ENCODE peak calls at places on chromosomes 3 and 15, in seven cellular contexts. One of them, this sample, is unnamed.

GRCh38 chr3:8529197-8529637 is 27.6 kb downstream of the LMCD1 start:
- DNase-seq in GM04504: peak
- DNase-seq in OCI-M1: no peak
- DNase-seq in dermis microvascular lymphatic vessel endothelial cell: no peak
- DNase-seq in H7: no peak
- DNase-seq in stimulated activated naive CD8-positive, alpha-beta T cell treated with anti-CD3 and anti-CD28 coated beads, Interleukin-15, Interleukin-2, amounts not matched to agents 100 U/mL and 50 U/mL, for 24 hours: no peak
- DNase-seq in HT-29: no peak
- DNase-seq in this sample: no peak

GRCh38 chr15:77568960-77569646 is 63.6 kb downstream of the LINGO1 start:
- DNase-seq in HT-29: no peak
- DNase-seq in OCI-M1: peak
- DNase-seq in H7: no peak
- DNase-seq in dermis microvascular lymphatic vessel endothelial cell: no peak
- DNase-seq in stimulated activated naive CD8-positive, alpha-beta T cell treated with anti-CD3 and anti-CD28 coated beads, Interleukin-15, Interleukin-2, amounts not matched to agents 100 U/mL and 50 U/mL, for 24 hours: no peak
- DNase-seq in GM04504: no peak
- DNase-seq in this sample: no peak

GRCh38 chr3:161266731-161267150 is 45.6 kb downstream of the NMD3 start:
- DNase-seq in GM04504: peak
- DNase-seq in stimulated activated naive CD8-positive, alpha-beta T cell treated with anti-CD3 and anti-CD28 coated beads, Interleukin-15, Interleukin-2, amounts not matched to agents 100 U/mL and 50 U/mL, for 24 hours: no peak
- DNase-seq in HT-29: peak
- DNase-seq in dermis microvascular lymphatic vessel endothelial cell: peak
- DNase-seq in H7: no peak
- DNase-seq in OCI-M1: no peak
- DNase-seq in this sample: no peak

GRCh38 chr15:79432345-79433311 is 492 bp downstream of the MINAR1 start:
- DNase-seq in HT-29: no peak
- DNase-seq in dermis microvascular lymphatic vessel endothelial cell: no peak
- DNase-seq in GM04504: no peak
- DNase-seq in stimulated activated naive CD8-positive, alpha-beta T cell treated with anti-CD3 and anti-CD28 coated beads, Interleukin-15, Interleukin-2, amounts not matched to agents 100 U/mL and 50 U/mL, for 24 hours: no peak
- DNase-seq in OCI-M1: no peak
- DNase-seq in H7: peak
- DNase-seq in this sample: no peak

GRCh38 chr15:50107591-50108408 is 11.2 kb downstream of the ATP8B4 start:
- DNase-seq in GM04504: no peak
- DNase-seq in dermis microvascular lymphatic vessel endothelial cell: no peak
- DNase-seq in stimulated activated naive CD8-positive, alpha-beta T cell treated with anti-CD3 and anti-CD28 coated beads, Interleukin-15, Interleukin-2, amounts not matched to agents 100 U/mL and 50 U/mL, for 24 hours: no peak
- DNase-seq in OCI-M1: peak
- DNase-seq in HT-29: no peak
- DNase-seq in H7: no peak
- DNase-seq in this sample: peak

GRCh38 chr15:50562735-50563640 is 16.5 kb upstream of the USP50 start:
- DNase-seq in GM04504: no peak
- DNase-seq in HT-29: no peak
- DNase-seq in dermis microvascular lymphatic vessel endothelial cell: no peak
- DNase-seq in OCI-M1: no peak
- DNase-seq in stimulated activated naive CD8-positive, alpha-beta T cell treated with anti-CD3 and anti-CD28 coated beads, Interleukin-15, Interleukin-2, amounts not matched to agents 100 U/mL and 50 U/mL, for 24 hours: no peak
- DNase-seq in H7: no peak
- DNase-seq in this sample: no peak

GRCh38 chr3:98952404-98952803 is 50.9 kb upstream of the DCBLD2 start:
- DNase-seq in GM04504: no peak
- DNase-seq in OCI-M1: no peak
- DNase-seq in HT-29: no peak
- DNase-seq in H7: no peak
- DNase-seq in stimulated activated naive CD8-positive, alpha-beta T cell treated with anti-CD3 and anti-CD28 coated beads, Interleukin-15, Interleukin-2, amounts not matched to agents 100 U/mL and 50 U/mL, for 24 hours: no peak
- DNase-seq in dermis microvascular lymphatic vessel endothelial cell: no peak
- DNase-seq in this sample: no peak

GRCh38 chr15:82129769-82130168 is 84.0 kb upstream of the MEX3B start:
- DNase-seq in OCI-M1: no peak
- DNase-seq in stimulated activated naive CD8-positive, alpha-beta T cell treated with anti-CD3 and anti-CD28 coated beads, Interleukin-15, Interleukin-2, amounts not matched to agents 100 U/mL and 50 U/mL, for 24 hours: no peak
- DNase-seq in H7: no peak
- DNase-seq in GM04504: peak
- DNase-seq in HT-29: no peak
- DNase-seq in dermis microvascular lymphatic vessel endothelial cell: no peak
- DNase-seq in this sample: no peak

GRCh38 chr15:58453931-58454793 is 22.4 kb downstream of the LIPC start:
- DNase-seq in GM04504: no peak
- DNase-seq in HT-29: no peak
- DNase-seq in OCI-M1: peak
- DNase-seq in stimulated activated naive CD8-positive, alpha-beta T cell treated with anti-CD3 and anti-CD28 coated beads, Interleukin-15, Interleukin-2, amounts not matched to agents 100 U/mL and 50 U/mL, for 24 hours: peak
- DNase-seq in H7: no peak
- DNase-seq in dermis microvascular lymphatic vessel endothelial cell: no peak
- DNase-seq in this sample: no peak

GRCh38 chr15:51759557-51760070 is 8.2 kb downstream of the TMOD2 start:
- DNase-seq in OCI-M1: peak
- DNase-seq in GM04504: peak
- DNase-seq in dermis microvascular lymphatic vessel endothelial cell: no peak
- DNase-seq in HT-29: no peak
- DNase-seq in H7: peak
- DNase-seq in stimulated activated naive CD8-positive, alpha-beta T cell treated with anti-CD3 and anti-CD28 coated beads, Interleukin-15, Interleukin-2, amounts not matched to agents 100 U/mL and 50 U/mL, for 24 hours: no peak
- DNase-seq in this sample: peak

GRCh38 chr15:39925112-39925830 is 5.2 kb upstream of the GPR176 start:
- DNase-seq in stimulated activated naive CD8-positive, alpha-beta T cell treated with anti-CD3 and anti-CD28 coated beads, Interleukin-15, Interleukin-2, amounts not matched to agents 100 U/mL and 50 U/mL, for 24 hours: no peak
- DNase-seq in HT-29: peak
- DNase-seq in GM04504: no peak
- DNase-seq in dermis microvascular lymphatic vessel endothelial cell: no peak
- DNase-seq in OCI-M1: peak
- DNase-seq in H7: peak
- DNase-seq in this sample: no peak

GRCh38 chr15:100879046-100879445 is 585 bp upstream of the ALDH1A3 start:
- DNase-seq in OCI-M1: no peak
- DNase-seq in GM04504: no peak
- DNase-seq in HT-29: peak
- DNase-seq in stimulated activated naive CD8-positive, alpha-beta T cell treated with anti-CD3 and anti-CD28 coated beads, Interleukin-15, Interleukin-2, amounts not matched to agents 100 U/mL and 50 U/mL, for 24 hours: no peak
- DNase-seq in H7: peak
- DNase-seq in dermis microvascular lymphatic vessel endothelial cell: no peak
- DNase-seq in this sample: no peak

GRCh38 chr3:159604151-159604581 is 384.5 kb upstream of the IL12A start:
- DNase-seq in dermis microvascular lymphatic vessel endothelial cell: no peak
- DNase-seq in OCI-M1: no peak
- DNase-seq in H7: no peak
- DNase-seq in HT-29: no peak
- DNase-seq in GM04504: no peak
- DNase-seq in stimulated activated naive CD8-positive, alpha-beta T cell treated with anti-CD3 and anti-CD28 coated beads, Interleukin-15, Interleukin-2, amounts not matched to agents 100 U/mL and 50 U/mL, for 24 hours: no peak
- DNase-seq in this sample: no peak

GRCh38 chr3:13461169-13462124 is 18.7 kb upstream of the HDAC11 start:
- DNase-seq in H7: peak
- DNase-seq in dermis microvascular lymphatic vessel endothelial cell: peak
- DNase-seq in GM04504: no peak
- DNase-seq in stimulated activated naive CD8-positive, alpha-beta T cell treated with anti-CD3 and anti-CD28 coated beads, Interleukin-15, Interleukin-2, amounts not matched to agents 100 U/mL and 50 U/mL, for 24 hours: peak
- DNase-seq in OCI-M1: peak
- DNase-seq in HT-29: peak
- DNase-seq in this sample: no peak

GRCh38 chr3:66405701-66406091 is 95.1 kb downstream of the LRIG1 start:
- DNase-seq in stimulated activated naive CD8-positive, alpha-beta T cell treated with anti-CD3 and anti-CD28 coated beads, Interleukin-15, Interleukin-2, amounts not matched to agents 100 U/mL and 50 U/mL, for 24 hours: no peak
- DNase-seq in OCI-M1: no peak
- DNase-seq in dermis microvascular lymphatic vessel endothelial cell: no peak
- DNase-seq in GM04504: peak
- DNase-seq in HT-29: no peak
- DNase-seq in H7: no peak
- DNase-seq in this sample: peak

GRCh38 chr3:123993818-123994217 is 1.9 kb upstream of the ROPN1 start:
- DNase-seq in GM04504: no peak
- DNase-seq in OCI-M1: no peak
- DNase-seq in HT-29: no peak
- DNase-seq in H7: no peak
- DNase-seq in stimulated activated naive CD8-positive, alpha-beta T cell treated with anti-CD3 and anti-CD28 coated beads, Interleukin-15, Interleukin-2, amounts not matched to agents 100 U/mL and 50 U/mL, for 24 hours: no peak
- DNase-seq in dermis microvascular lymphatic vessel endothelial cell: no peak
- DNase-seq in this sample: no peak

GRCh38 chr15:98690272-98690671 is 41.9 kb downstream of the IGF1R start:
- DNase-seq in HT-29: no peak
- DNase-seq in stimulated activated naive CD8-positive, alpha-beta T cell treated with anti-CD3 and anti-CD28 coated beads, Interleukin-15, Interleukin-2, amounts not matched to agents 100 U/mL and 50 U/mL, for 24 hours: no peak
- DNase-seq in GM04504: no peak
- DNase-seq in dermis microvascular lymphatic vessel endothelial cell: no peak
- DNase-seq in OCI-M1: no peak
- DNase-seq in H7: no peak
- DNase-seq in this sample: no peak

GRCh38 chr15:70416851-70417250 is 319.1 kb upstream of the TLE3 start:
- DNase-seq in H7: no peak
- DNase-seq in dermis microvascular lymphatic vessel endothelial cell: no peak
- DNase-seq in OCI-M1: no peak
- DNase-seq in GM04504: no peak
- DNase-seq in stimulated activated naive CD8-positive, alpha-beta T cell treated with anti-CD3 and anti-CD28 coated beads, Interleukin-15, Interleukin-2, amounts not matched to agents 100 U/mL and 50 U/mL, for 24 hours: no peak
- DNase-seq in HT-29: no peak
- DNase-seq in this sample: no peak

GRCh38 chr3:25178627-25179026 is 249.4 kb upstream of the RARB start:
- DNase-seq in H7: no peak
- DNase-seq in stimulated activated naive CD8-positive, alpha-beta T cell treated with anti-CD3 and anti-CD28 coated beads, Interleukin-15, Interleukin-2, amounts not matched to agents 100 U/mL and 50 U/mL, for 24 hours: no peak
- DNase-seq in OCI-M1: no peak
- DNase-seq in GM04504: no peak
- DNase-seq in HT-29: no peak
- DNase-seq in dermis microvascular lymphatic vessel endothelial cell: no peak
- DNase-seq in this sample: no peak

GRCh38 chr15:55357774-55358173 is 38.8 kb downstream of the PIGB start:
- DNase-seq in HT-29: no peak
- DNase-seq in OCI-M1: no peak
- DNase-seq in GM04504: peak
- DNase-seq in dermis microvascular lymphatic vessel endothelial cell: no peak
- DNase-seq in H7: no peak
- DNase-seq in stimulated activated naive CD8-positive, alpha-beta T cell treated with anti-CD3 and anti-CD28 coated beads, Interleukin-15, Interleukin-2, amounts not matched to agents 100 U/mL and 50 U/mL, for 24 hours: no peak
- DNase-seq in this sample: no peak

This sample was measured in adrenal gland.